ENCODE peak calls at places on chromosome 5, in seven cellular contexts. O is cardiac fibroblast, F is IMR-90, D is GM10248, I is transverse colon, X is AG08395, R is PC-9. L is an unnamed sample.

GRCh38 chr5:168747987-168748777 is 169.0 kb upstream of the PANK3 start:
- DNase-seq in O (peak), F (no peak), D (peak), I (peak), X (peak), R (no peak), L (no peak)

GRCh38 chr5:122078116-122078865 is at the start of gene LOX:
- DNase-seq in O (peak), F (peak), D (peak), I (peak), X (peak), R (peak), L (peak)

GRCh38 chr5:149141957-149142851 is 911 bp downstream of the ABLIM3 start:
- DNase-seq in O (peak), F (peak), D (no peak), I (no peak), X (peak), R (no peak), L (no peak)

GRCh38 chr5:57221049-57221568 is 47.2 kb downstream of the GPBP1 start:
- DNase-seq in O (peak), F (peak), D (peak), I (no peak), X (peak), R (peak), L (peak)

GRCh38 chr5:30040483-30041116 is 1152.9 kb upstream of the CDH6 start:
- DNase-seq in O (peak), F (peak), D (peak), I (no peak), X (peak), R (peak), L (peak)

GRCh38 chr5:160287378-160288051 is 24.8 kb downstream of the CCNJL start:
- DNase-seq in O (peak), F (no peak), D (no peak), I (peak), X (no peak), R (peak), L (peak)

GRCh38 chr5:40688127-40688756 is 8.5 kb downstream of the PTGER4 start:
- DNase-seq in O (peak), F (peak), D (peak), I (peak), X (peak), R (peak), L (peak)

GRCh38 chr5:149062371-149063016 is 368 bp downstream of the SH3TC2 start:
- DNase-seq in O (peak), F (peak), D (no peak), I (peak), X (peak), R (peak), L (peak)